ENCODE peak calls at places on chromosomes 11 and 22, in ten cellular contexts. R is Peyer's patch; B is fibroblast of lung; H is T-helper 2 cell; N is amniotic epithelial cell; Q is stimulated activated CD4-positive, alpha-beta T cell treated with anti-CD3 and anti-CD28 coated beads, Interleukin-1b, Interleukin-23, amount 100 ng/mL, for 4 hours; L is ACHN; I is endothelial cell; U is aorta; X is mesendoderm. E is an unnamed sample.

GRCh38 chr22:38867496-38868285 is 4.3 kb downstream of the CBX6 start:
- DNase-seq in R (no peak), B (no peak), H (no peak), N (no peak), Q (no peak), L (no peak), I (no peak), U (peak), X (no peak), E (no peak)

GRCh38 chr22:23509571-23510302 is 70.4 kb downstream of the IGLL1 start:
- DNase-seq in R (peak), B (peak), H (no peak), N (peak), Q (no peak), L (no peak), I (no peak), U (peak), X (peak), E (peak)

GRCh38 chr11:79253280-79253679 is 187.6 kb downstream of the TENM4 start:
- DNase-seq in R (no peak), B (no peak), H (no peak), N (no peak), Q (no peak), L (no peak), I (no peak), U (no peak), X (no peak), E (no peak)

GRCh38 chr11:125457814-125458343 is 38.2 kb downstream of the FEZ1 start:
- DNase-seq in R (no peak), B (peak), H (no peak), N (peak), Q (no peak), L (no peak), I (no peak), U (peak), X (peak), E (peak)

GRCh38 chr22:50398698-50399648 is 55.8 kb downstream of the PPP6R2 start:
- DNase-seq in R (no peak), B (no peak), H (no peak), N (no peak), Q (no peak), L (no peak), I (no peak), U (no peak), X (no peak), E (no peak)

GRCh38 chr11:131668867-131669780 is 298.7 kb downstream of the NTM start:
- DNase-seq in R (no peak), B (no peak), H (no peak), N (peak), Q (peak), L (peak), I (peak), U (no peak), X (peak), E (no peak)

GRCh38 chr11:5591613-5592012 is 4.8 kb upstream of the TRIM6 start:
- DNase-seq in R (no peak), B (no peak), H (no peak), N (no peak), Q (no peak), L (peak), I (no peak), U (no peak), X (no peak), E (no peak)

GRCh38 chr22:46432164-46433068 is 96.9 kb downstream of the TRMU start:
- DNase-seq in R (no peak), B (no peak), H (no peak), N (no peak), Q (no peak), L (no peak), I (no peak), U (no peak), X (no peak), E (no peak)

GRCh38 chr11:11717064-11717725 is 95.4 kb upstream of the GALNT18 start:
- DNase-seq in R (no peak), B (no peak), H (no peak), N (no peak), Q (no peak), L (no peak), I (no peak), U (no peak), X (no peak), E (no peak)

GRCh38 chr11:44980533-44981427 is 30.1 kb upstream of the TP53I11 start:
- DNase-seq in R (peak), B (no peak), H (no peak), N (no peak), Q (no peak), L (no peak), I (no peak), U (no peak), X (no peak), E (no peak)

GRCh38 chr11:69884751-69885150 is 65.5 kb upstream of the FGF3 start:
- DNase-seq in R (no peak), B (no peak), H (no peak), N (no peak), Q (no peak), L (no peak), I (no peak), U (peak), X (no peak), E (no peak)

GRCh38 chr22:28935713-28936112 is 52.3 kb downstream of the ZNRF3 start:
- DNase-seq in R (no peak), B (no peak), H (no peak), N (no peak), Q (no peak), L (peak), I (no peak), U (no peak), X (no peak), E (no peak)

GRCh38 chr22:40552070-40552469 is 84.4 kb downstream of the MRTFA start:
- DNase-seq in R (no peak), B (no peak), H (no peak), N (no peak), Q (no peak), L (no peak), I (no peak), U (no peak), X (no peak), E (no peak)

GRCh38 chr11:123173040-123173855 is 21.8 kb downstream of the CLMP start:
- DNase-seq in R (no peak), B (peak), H (no peak), N (peak), Q (no peak), L (peak), I (no peak), U (no peak), X (no peak), E (peak)

GRCh38 chr11:16841481-16841880 is 103.0 kb downstream of the C11orf58 start:
- DNase-seq in R (no peak), B (no peak), H (no peak), N (no peak), Q (no peak), L (peak), I (no peak), U (no peak), X (no peak), E (no peak)